ENCODE peak calls at places on chromosomes 4 and X, in ten cellular contexts. G is PC-9, S is left lung, A is tibial artery, R is psoas muscle, U is WERI-Rb-1, Q is OCI-LY7, N is cardiac fibroblast, W is coronary artery, O is astrocyte. M is an unnamed sample.

GRCh38 chr4:26860922-26861433 is 337 bp downstream of the STIM2 start:
- DNase-seq in O (peak; percentile 41), G (peak; percentile 51), U (peak; percentile 59), S (peak; percentile 52), R (peak; percentile 67), Q (peak; percentile 76), A (peak; percentile 30), N (peak; percentile 67), W (peak; percentile 81), M (peak; percentile 33)

GRCh38 chr4:183996868-183997267 is 91.8 kb downstream of the STOX2 start:
- DNase-seq in O (peak; percentile 53), S (no peak), Q (no peak), G (no peak), W (no peak), R (no peak), A (no peak), U (no peak), N (peak; percentile 53), M (peak; percentile 3)

GRCh38 chr4:88017516-88018302 is 10.3 kb downstream of the PKD2 start:
- DNase-seq in U (no peak), S (no peak), Q (no peak), N (peak; percentile 97), O (peak; percentile 98), R (no peak), W (no peak), G (no peak), A (no peak), M (peak; percentile 98)

GRCh38 chrX:34656842-34657780 is at the start of gene TMEM47:
- DNase-seq in Q (no peak), U (peak; percentile 67), O (peak; percentile 44), W (peak; percentile 80), N (peak; percentile 78), A (peak; percentile 51), R (peak; percentile 72), S (peak; percentile 68), G (peak; percentile 42), M (peak; percentile 58)

GRCh38 chrX:104254442-104255115 is at the start of gene ESX1:
- DNase-seq in Q (no peak), O (no peak), U (no peak), N (no peak), R (no peak), G (no peak), S (no peak), W (no peak), A (no peak), M (peak; percentile 3)

GRCh38 chrX:56797966-56798711 is 69.1 kb downstream of the NBDY start:
- DNase-seq in O (peak; percentile 42), A (no peak), R (no peak), U (peak; percentile 30), S (peak; percentile 29), Q (no peak), G (no peak), N (peak; percentile 65), W (peak; percentile 70), M (no peak)

GRCh38 chrX:19725545-19726102 is 161.8 kb downstream of the SH3KBP1 start:
- DNase-seq in G (no peak), A (no peak), S (no peak), U (no peak), R (no peak), N (peak; percentile 24), Q (no peak), W (no peak), O (no peak), M (no peak)

GRCh38 chr4:127732623-127733199 is 2.5 kb downstream of the SLC25A31 start:
- DNase-seq in R (no peak), A (no peak), W (no peak), O (peak; percentile 16), N (peak; percentile 68), S (no peak), G (peak; percentile 5), U (no peak), Q (peak; percentile 35), M (peak; percentile 55)

GRCh38 chr4:23881674-23882337 is 8.0 kb downstream of the PPARGC1A start:
- DNase-seq in N (no peak), U (no peak), O (no peak), A (no peak), Q (no peak), R (no peak), S (no peak), W (no peak), G (no peak), M (no peak)

GRCh38 chrX:6468716-6469115 is 66.2 kb downstream of the VCX3A start:
- DNase-seq in W (no peak), A (no peak), O (no peak), Q (no peak), R (no peak), G (no peak), N (no peak), S (no peak), U (no peak), M (no peak)

GRCh38 chr4:61200991-61201526 is 933 bp downstream of the ADGRL3 start:
- DNase-seq in R (no peak), W (no peak), O (peak; percentile 22), A (peak; percentile 37), N (peak; percentile 38), G (no peak), Q (no peak), S (peak; percentile 31), U (peak; percentile 26), M (no peak)

DNA sequence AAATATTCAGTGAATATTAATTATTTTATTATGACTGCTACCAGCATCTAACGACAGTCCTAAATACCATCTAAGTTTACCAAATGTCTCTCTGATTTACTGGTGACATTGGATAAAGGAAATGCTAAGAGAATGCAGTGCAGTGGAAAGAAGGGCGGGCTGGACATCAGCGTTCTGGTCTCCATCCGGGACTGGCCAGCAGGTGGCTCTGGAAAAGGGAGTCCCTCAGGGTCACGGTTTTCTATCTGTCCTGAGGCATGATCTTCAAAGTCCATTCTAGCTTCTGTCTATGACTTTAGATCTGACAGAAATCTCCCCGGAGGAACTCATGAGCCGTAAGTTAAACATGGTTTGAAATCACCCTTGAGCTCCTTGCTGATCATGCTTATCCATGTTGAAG is 3.3 kb downstream of the TRIM2 start:
- DNase-seq in G (no peak), U (peak; percentile 65), Q (no peak), W (no peak), S (no peak), O (no peak), A (no peak), R (peak; percentile 33), N (peak; percentile 34), M (peak; percentile 31)
- TF ChIP-seq CTCF in G (no peak), U (peak; percentile 85), Q (peak; percentile 38), W (peak; percentile 30), S (peak; percentile 46), O (peak; percentile 33), A (peak; percentile 51), R (peak; percentile 66), N (peak; percentile 66), M (peak; percentile 46)

GRCh38 chrX:130523460-130524394 is 121.9 kb downstream of the RBMX2 start:
- DNase-seq in W (no peak), S (no peak), N (peak; percentile 1), R (no peak), U (peak; percentile 82), G (no peak), Q (no peak), A (peak; percentile 22), O (no peak), M (peak; percentile 11)
- H3K4me3 ChIP-seq in W (peak overlapping the region; percentile 62), S (no peak overlapping the region), N (peak overlapping the region; percentile 25), R (peak overlapping the region; percentile 46), U (peak overlapping the region; percentile 50), G (no peak overlapping the region), Q (no peak overlapping the region), A (peak overlapping the region; percentile 53), O (peak overlapping the region; percentile 42), M (peak overlapping the region; percentile 32)

GRCh38 chr4:7124643-7125442 is 57.0 kb upstream of the GRPEL1 start:
- DNase-seq in W (no peak), N (peak; percentile 91), S (peak; percentile 48), Q (peak; percentile 11), G (no peak), O (peak; percentile 95), R (peak; percentile 65), U (no peak), A (peak; percentile 66), M (peak; percentile 94)
- TF ChIP-seq CTCF in W (no peak), N (no peak), S (no peak), Q (no peak), G (no peak), O (no peak), R (no peak), U (peak; percentile 51), A (no peak), M (peak; percentile 1)

DNA sequence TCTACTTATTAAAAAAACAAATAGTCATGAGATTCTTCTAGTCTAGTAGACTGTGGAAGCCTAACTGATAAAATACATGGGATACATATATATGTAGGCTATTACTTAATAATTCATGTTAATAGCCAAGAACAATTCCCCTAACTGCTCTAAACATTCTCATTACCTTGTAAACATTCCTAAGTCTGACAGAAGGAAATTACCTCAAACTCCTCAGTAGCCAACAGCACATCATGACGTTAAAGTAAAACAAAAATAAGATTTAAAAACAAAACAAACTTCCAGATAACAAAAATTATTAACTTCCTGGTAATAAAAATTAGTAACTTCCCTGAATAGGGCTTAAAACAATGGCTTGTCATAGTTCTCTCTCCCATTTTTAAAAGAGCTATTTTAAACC is 109.2 kb downstream of the WDFY3 start:
- DNase-seq in N (peak; percentile 40), W (no peak), O (no peak), G (no peak), R (no peak), S (no peak), A (no peak), Q (no peak), U (no peak), M (no peak)
- H3K4me3 ChIP-seq in N (no peak overlapping the region), W (no peak overlapping the region), O (no peak overlapping the region), G (no peak overlapping the region), R (no peak overlapping the region), S (no peak overlapping the region), A (no peak overlapping the region), Q (no peak overlapping the region), U (no peak overlapping the region), M (no peak overlapping the region)